ENCODE peak calls at places on chromosomes 11 and 22, in six cellular contexts. V is AG04450, L is small intestine, C is progenitor cell of endocrine pancreas, D is AG04449, X is AG10803. Q is an unnamed sample.

GRCh38 chr11:114190630-114191029 is 105.6 kb upstream of the NNMT start:
- DNase-seq in C (no peak), X (no peak), L (no peak), V (no peak), D (no peak), Q (no peak)

GRCh38 chr11:114987171-114987760 is 308.9 kb downstream of the NXPE2 start:
- DNase-seq in X (no peak), C (no peak), L (no peak), V (no peak), D (no peak), Q (no peak)

GRCh38 chr11:102573851-102574250 is 43.3 kb upstream of the MMP7 start:
- DNase-seq in D (no peak), X (peak), V (no peak), C (no peak), L (no peak), Q (peak)

GRCh38 chr22:49396817-49397216 is 430.9 kb downstream of the BRD1 start:
- DNase-seq in V (no peak), L (no peak), X (no peak), C (no peak), D (no peak), Q (no peak)

GRCh38 chr22:25845985-25846745 is 104.2 kb downstream of the MYO18B start:
- DNase-seq in X (no peak), D (no peak), V (no peak), C (no peak), L (no peak), Q (peak)

GRCh38 chr22:48752451-48753380 is 1075.0 kb downstream of the BRD1 start:
- DNase-seq in D (no peak), V (no peak), L (no peak), C (no peak), X (no peak), Q (no peak)

GRCh38 chr11:116857316-116857715 is 19.9 kb upstream of the APOA1 start:
- DNase-seq in L (no peak), C (no peak), X (peak), V (no peak), D (no peak), Q (no peak)

GRCh38 chr22:26674211-26675190 is 17.1 kb downstream of the MIAT start:
- DNase-seq in V (no peak), C (no peak), X (no peak), D (no peak), L (peak), Q (no peak)

GRCh38 chr11:121722431-121723256 is 269.9 kb upstream of the SORL1-AS1 start:
- DNase-seq in C (peak), D (no peak), X (peak), L (peak), V (peak), Q (peak)

GRCh38 chr11:64788321-64789215 is 10.2 kb upstream of the SF1 start:
- DNase-seq in L (no peak), C (no peak), D (no peak), X (no peak), V (no peak), Q (no peak)

GRCh38 chr11:69463181-69463891 is 18.1 kb upstream of the LINC01488 start:
- DNase-seq in C (no peak), V (peak), X (peak), D (no peak), L (no peak), Q (peak)

GRCh38 chr11:27317751-27318150 is 45.3 kb downstream of the CCDC34 start:
- DNase-seq in D (no peak), L (no peak), C (no peak), V (no peak), X (peak), Q (peak)

GRCh38 chr11:12914401-12914912 is 94.7 kb upstream of the RASSF10 start:
- DNase-seq in D (no peak), V (no peak), X (peak), L (peak), C (peak), Q (no peak)

GRCh38 chr11:17602105-17603001 is 55.3 kb downstream of the OTOG start:
- DNase-seq in C (no peak), L (no peak), D (no peak), X (no peak), V (no peak), Q (no peak)

GRCh38 chr11:60145677-60146076 is 37.2 kb downstream of the MS4A6A start:
- DNase-seq in V (no peak), D (no peak), C (no peak), X (no peak), L (no peak), Q (no peak)

GRCh38 chr22:30192427-30192826 is 54.1 kb downstream of the LIF start:
- DNase-seq in V (no peak), D (no peak), X (no peak), L (no peak), C (no peak), Q (peak)

GRCh38 chr11:11169715-11170351 is 183.2 kb downstream of the CSNK2A3 start:
- DNase-seq in V (no peak), X (no peak), C (no peak), L (no peak), D (no peak), Q (no peak)

GRCh38 chr11:68527585-68527984 is 67.0 kb downstream of the PPP6R3 start:
- DNase-seq in C (no peak), D (no peak), X (no peak), L (no peak), V (no peak), Q (no peak)

GRCh38 chr11:13462311-13462927 is 603 bp downstream of the BTBD10 start:
- DNase-seq in X (peak), D (no peak), C (peak), L (peak), V (no peak), Q (peak)